ENCODE peak calls at places on chromosomes 12 and 14, in nine cellular contexts. D is coronary artery; F is breast epithelium; C is HFFc6; J is right atrium auricular region; R is CD4-positive, alpha-beta T cell; X is mesothelial cell of epicardium; B is WERI-Rb-1; U is glutamatergic neuron. W is an unnamed sample.

GRCh38 chr12:25811656-25812126 is 146.8 kb upstream of the RASSF8 start:
- DNase-seq in R (no peak), D (no peak), F (no peak), U (no peak), J (no peak), X (no peak), C (peak; percentile 38), B (no peak), W (no peak)

GRCh38 chr12:122081697-122082221 is 3.2 kb downstream of the MLXIP start:
- DNase-seq in U (no peak), R (no peak), X (no peak), J (no peak), D (no peak), F (no peak), C (peak; percentile 35), B (no peak), W (no peak)

GRCh38 chr12:57485695-57486094 is 2.2 kb upstream of the MARS1 start:
- DNase-seq in C (no peak), B (no peak), J (no peak), R (no peak), F (no peak), U (no peak), D (no peak), X (no peak), W (no peak)

GRCh38 chr14:45085004-45085403 is 1.1 kb downstream of the PRPF39 start:
- DNase-seq in F (no peak), J (no peak), X (no peak), U (no peak), D (no peak), B (no peak), R (no peak), C (peak; percentile 2), W (no peak)

GRCh38 chr12:94942663-94943062 is 60.8 kb downstream of the NDUFA12 start:
- DNase-seq in X (no peak), J (no peak), U (no peak), D (no peak), B (no peak), C (no peak), R (no peak), F (no peak), W (no peak)

GRCh38 chr14:31419179-31420012 is 954 bp downstream of the HEATR5A start:
- DNase-seq in R (no peak), D (no peak), B (no peak), J (no peak), F (no peak), C (peak; percentile 39), X (no peak), U (no peak), W (no peak)

GRCh38 chr14:104384776-104385071 is 194.8 kb upstream of the C14orf180 start:
- DNase-seq in F (no peak), X (no peak), D (no peak), J (no peak), C (no peak), R (no peak), B (peak; percentile 5), U (no peak), W (no peak)

GRCh38 chr12:124207617-124208016 is 87.3 kb upstream of the RFLNA start:
- DNase-seq in F (no peak), U (no peak), D (no peak), C (no peak), X (no peak), R (no peak), B (no peak), J (no peak), W (no peak)

GRCh38 chr12:3223601-3224529 is 146.7 kb downstream of the TSPAN9 start:
- DNase-seq in B (no peak), R (no peak), F (no peak), U (no peak), C (no peak), J (no peak), X (no peak), D (no peak), W (no peak)

GRCh38 chr12:195951-196350 is 18.0 kb downstream of the SLC6A12 start:
- DNase-seq in R (no peak), F (no peak), U (no peak), C (no peak), X (no peak), D (no peak), B (no peak), J (no peak), W (no peak)

GRCh38 chr14:24340606-24341005 is 815 bp upstream of the RIPK3 start:
- DNase-seq in C (no peak), R (no peak), J (no peak), F (no peak), U (no peak), D (no peak), B (no peak), X (no peak), W (no peak)

GRCh38 chr12:53048780-53049401 is 974 bp upstream of the TNS2 start:
- DNase-seq in C (peak; percentile 43), F (no peak), U (peak; percentile 32), J (no peak), B (no peak), D (peak; percentile 89), X (no peak), R (no peak), W (no peak)

GRCh38 chr12:33703221-33703620 is 263.6 kb upstream of the SYT10 start:
- DNase-seq in U (no peak), C (no peak), D (no peak), F (no peak), X (no peak), R (no peak), B (no peak), J (no peak), W (no peak)

GRCh38 chr14:22380511-22381455 is 208.2 kb downstream of the DAD1 start:
- DNase-seq in U (no peak), C (peak; percentile 21), R (no peak), F (no peak), B (no peak), J (no peak), D (no peak), X (no peak), W (no peak)

DNA sequence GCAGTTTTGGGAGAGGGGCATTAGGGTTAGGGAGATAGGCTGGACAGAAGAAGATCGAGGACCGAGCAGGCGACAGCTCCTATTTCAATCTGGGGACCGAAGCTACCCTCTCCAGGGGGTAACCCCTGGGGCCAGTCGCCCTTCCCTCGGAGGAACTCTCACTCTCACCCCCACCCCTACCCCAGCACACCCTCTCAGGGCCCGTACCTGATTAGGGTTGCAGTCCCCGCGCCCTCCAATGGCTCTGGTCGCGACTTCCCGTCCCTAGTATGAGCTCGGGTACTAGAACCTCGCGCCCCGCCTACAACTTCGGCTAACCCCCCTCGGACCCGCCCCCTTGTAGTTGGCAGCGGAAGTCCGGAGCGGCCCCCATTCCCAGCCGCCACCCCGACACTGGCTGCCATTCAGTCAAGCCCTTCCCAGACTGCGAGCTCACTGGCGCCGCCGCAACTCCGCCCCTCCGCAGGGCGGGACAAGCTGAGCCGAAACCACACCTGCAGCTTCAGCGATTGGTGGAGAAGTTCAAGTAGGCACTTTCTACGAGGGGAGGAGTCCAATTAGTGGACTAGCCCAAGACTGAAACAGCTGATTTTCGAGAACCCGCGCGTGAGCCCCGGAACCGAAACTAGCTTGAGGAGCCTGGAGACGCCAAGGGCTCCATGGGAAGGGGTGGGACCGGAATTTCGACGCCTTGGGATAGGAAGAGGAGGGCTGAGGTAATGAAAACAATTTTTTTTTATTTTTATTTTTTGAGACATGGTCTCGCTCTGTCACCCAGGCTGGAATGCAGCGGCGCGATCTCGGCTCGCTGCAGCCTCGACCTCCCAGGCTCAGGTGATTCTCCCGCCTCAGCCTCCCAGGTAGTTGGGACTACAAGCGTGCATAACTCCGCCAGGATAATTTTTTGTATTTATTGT is at the start of gene STAT2:
- DNase-seq in X (peak; percentile 95), F (peak; percentile 100), J (peak; percentile 99), B (peak; percentile 99), U (peak; percentile 97), C (peak; percentile 100), D (peak; percentile 100), R (peak; percentile 99), W (peak; percentile 98)
- TF ChIP-seq CTCF in X (no peak), F (no peak), J (no peak), B (no peak), U (no peak), C (no peak), D (no peak), R (no peak), W (no peak)

GRCh38 chr12:67926063-67926462 is 63.2 kb upstream of the IFNG-AS1 start:
- DNase-seq in B (no peak), J (no peak), R (no peak), U (no peak), D (no peak), C (no peak), X (no peak), F (no peak), W (no peak)

GRCh38 chr12:67927815-67928214 is 61.4 kb upstream of the IFNG-AS1 start:
- DNase-seq in B (no peak), C (no peak), D (no peak), U (no peak), X (no peak), F (no peak), R (no peak), J (no peak), W (no peak)

GRCh38 chr12:67928621-67929369 is 60.5 kb upstream of the IFNG-AS1 start:
- DNase-seq in C (no peak), R (no peak), J (no peak), U (no peak), F (no peak), D (no peak), X (no peak), B (no peak), W (no peak)

GRCh38 chr12:67927231-67927630 is 62.0 kb upstream of the IFNG-AS1 start:
- DNase-seq in F (no peak), B (no peak), U (no peak), C (no peak), R (no peak), J (no peak), X (no peak), D (no peak), W (no peak)

DNA sequence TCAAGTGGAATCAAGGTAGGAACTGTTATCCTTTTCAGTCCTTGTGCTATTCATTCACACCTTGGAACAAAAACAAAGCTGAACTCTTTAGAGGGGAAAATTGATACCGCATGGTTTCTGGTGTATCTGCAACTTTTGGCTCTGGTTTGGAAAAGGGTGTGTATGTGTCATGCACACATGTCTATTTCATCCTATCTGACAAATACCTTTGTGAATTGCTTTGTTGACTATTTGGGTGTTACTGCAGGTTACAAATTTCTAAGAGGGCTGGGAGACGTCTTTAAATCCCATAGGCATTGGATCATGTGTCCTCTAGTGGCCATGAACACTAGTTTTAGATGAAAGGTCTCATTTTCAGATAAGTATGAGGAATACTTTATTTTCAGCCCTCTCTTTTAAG is 59.9 kb upstream of the IFNG-AS1 start:
- DNase-seq in X (no peak), J (no peak), C (no peak), U (no peak), F (no peak), B (no peak), R (no peak), D (no peak), W (no peak)
- TF ChIP-seq CTCF in X (no peak), J (no peak), C (no peak), U (no peak), F (no peak), B (no peak), R (no peak), D (no peak), W (no peak)

GRCh38 chr14:73457050-73457934 is 1.1 kb downstream of the NUMB start:
- DNase-seq in R (peak; percentile 8), D (peak; percentile 82), F (no peak), U (peak; percentile 49), C (peak; percentile 14), J (no peak), B (peak; percentile 28), X (peak; percentile 25), W (no peak)
- TF ChIP-seq CTCF in R (no peak), D (no peak), F (no peak), U (no peak), C (no peak), J (no peak), B (no peak), X (no peak), W (no peak)

GRCh38 chr14:75800792-75801191 is 139.7 kb downstream of the TTLL5 start:
- DNase-seq in C (no peak), U (no peak), D (no peak), B (peak; percentile 19), F (no peak), J (no peak), X (no peak), R (no peak), W (no peak)
- TF ChIP-seq CTCF in C (peak; percentile 40), U (no peak), D (no peak), B (peak; percentile 19), F (no peak), J (no peak), X (no peak), R (no peak), W (no peak)